ENCODE peak calls at places on chromosome 1, in five cellular contexts. I is HepG2, X is K562, U is GM23338, M is A549. P is an unnamed sample.

GRCh38 chr1:90434460-90434859 is 282.6 kb downstream of the BARHL2 start:
- DNase-seq in I (no peak), U (peak; percentile 49), M (peak; percentile 1), X (peak; percentile 11), P (peak; percentile 13)

GRCh38 chr1:25629836-25630235 is 13.2 kb downstream of the MAN1C1 start:
- DNase-seq in U (no peak), M (no peak), I (no peak), X (no peak), P (no peak)

GRCh38 chr1:228166170-228166936 is 749 bp downstream of the IBA57 start:
- DNase-seq in X (peak; percentile 82), M (peak; percentile 82), I (peak; percentile 83), U (peak; percentile 76), P (peak; percentile 71)

GRCh38 chr1:173302890-173303829 is 96.0 kb upstream of the TNFSF4 start:
- DNase-seq in M (no peak), X (peak; percentile 84), I (no peak), U (peak; percentile 36), P (no peak)

GRCh38 chr1:234730542-234731370 is 120.8 kb upstream of the IRF2BP2 start:
- DNase-seq in X (peak; percentile 84), I (no peak), M (no peak), U (no peak), P (no peak)

GRCh38 chr1:148362141-148362929 is 120.8 kb downstream of the PPIAL4G start:
- DNase-seq in X (no peak), U (peak; percentile 90), I (no peak), M (no peak), P (peak; percentile 86)

GRCh38 chr1:228016181-228016510 is 9.3 kb downstream of the WNT3A start:
- DNase-seq in X (no peak), I (no peak), M (no peak), U (no peak), P (no peak)

GRCh38 chr1:218705391-218705790 is 360.3 kb downstream of the TGFB2 start:
- DNase-seq in X (no peak), M (peak; percentile 61), U (no peak), I (no peak), P (no peak)

GRCh38 chr1:110272045-110272444 is 61.9 kb downstream of the KCNC4 start:
- DNase-seq in U (peak; percentile 26), I (peak; percentile 57), X (no peak), M (no peak), P (no peak)

GRCh38 chr1:226400519-226401406 is 7.1 kb downstream of the PARP1 start:
- DNase-seq in U (no peak), I (no peak), M (no peak), X (no peak), P (no peak)

GRCh38 chr1:110493059-110493458 is 25.9 kb downstream of the KCNA10 start:
- DNase-seq in X (no peak), I (no peak), U (no peak), M (no peak), P (no peak)

GRCh38 chr1:16226495-16227179 is 10.3 kb downstream of the CPLANE2 start:
- DNase-seq in I (no peak), X (no peak), M (no peak), U (peak; percentile 95), P (no peak)

GRCh38 chr1:9384751-9385245 is 92.1 kb downstream of the SPSB1 start:
- DNase-seq in U (no peak), I (no peak), X (peak; percentile 12), M (peak; percentile 48), P (no peak)

GRCh38 chr1:176058686-176059085 is 148.4 kb downstream of the COP1 start:
- DNase-seq in U (no peak), I (peak; percentile 86), X (peak; percentile 18), M (no peak), P (no peak)

GRCh38 chr1:10778640-10779039 is 17.8 kb downstream of the CASZ1 start:
- DNase-seq in U (no peak), M (no peak), I (no peak), X (no peak), P (no peak)

GRCh38 chr1:41419584-41420295 is 58.5 kb downstream of the FOXO6 start:
- DNase-seq in M (no peak), I (no peak), U (no peak), X (no peak), P (no peak)

GRCh38 chr1:153659175-153659534 is 652 bp downstream of the SNAPIN start:
- DNase-seq in I (no peak), X (no peak), U (no peak), M (no peak), P (no peak)

GRCh38 chr1:245856944-245857531 is 650.0 kb downstream of the SMYD3 start:
- DNase-seq in I (peak; percentile 82), M (peak; percentile 49), U (no peak), X (no peak), P (no peak)

GRCh38 chr1:160665330-160666078 is 18.7 kb upstream of the SLAMF1 start:
- DNase-seq in X (peak; percentile 89), U (peak; percentile 6), I (no peak), M (no peak), P (no peak)

GRCh38 chr1:109258481-109259466 is 9.4 kb downstream of the CELSR2 start:
- DNase-seq in M (no peak), X (no peak), I (no peak), U (no peak), P (no peak)

GRCh38 chr1:237861944-237862343 is 28.8 kb downstream of the ZP4 start:
- DNase-seq in U (no peak), M (no peak), X (no peak), I (no peak), P (no peak)

GRCh38 chr1:220905650-220906560 is 26.7 kb downstream of the HLX start:
- DNase-seq in M (peak; percentile 29), X (no peak), U (no peak), I (peak; percentile 19), P (no peak)

GRCh38 chr1:30886710-30887428 is 21.7 kb downstream of the SDC3 start:
- DNase-seq in M (no peak), X (no peak), U (no peak), I (no peak), P (no peak)

GRCh38 chr1:20375563-20375962 is 84.9 kb downstream of the VWA5B1 start:
- DNase-seq in I (no peak), M (no peak), X (no peak), U (no peak), P (no peak)

GRCh38 chr1:33163621-33164071 is 18.2 kb downstream of the TRIM62 start:
- DNase-seq in I (no peak), X (no peak), M (no peak), U (peak; percentile 62), P (no peak)

GRCh38 chr1:8394456-8395321 is 76.8 kb downstream of the SLC45A1 start:
- DNase-seq in M (no peak), I (no peak), X (no peak), U (no peak), P (no peak)

GRCh38 chr1:51768971-51769601 is 109.4 kb downstream of the NRDC start:
- DNase-seq in I (peak; percentile 58), M (peak; percentile 65), U (peak; percentile 80), X (peak; percentile 73), P (peak; percentile 38)

GRCh38 chr1:58964880-58965279 is 181.0 kb upstream of the JUN start:
- DNase-seq in X (no peak), U (no peak), M (no peak), I (peak; percentile 51), P (no peak)

GRCh38 chr1:59879556-59879955 is 47.0 kb downstream of the CYP2J2 start:
- DNase-seq in X (peak; percentile 61), M (peak; percentile 63), I (peak; percentile 65), U (peak; percentile 89), P (peak; percentile 38)

GRCh38 chr1:182259229-182259872 is 132.2 kb downstream of the GLUL start:
- DNase-seq in I (no peak), U (no peak), M (no peak), X (peak; percentile 87), P (no peak)

GRCh38 chr1:15975805-15976680 is at the start of gene ZBTB17:
- DNase-seq in M (peak; percentile 90), X (peak; percentile 98), I (peak; percentile 85), U (peak; percentile 97), P (peak; percentile 86)

GRCh38 chr1:58290685-58291372 is 255.7 kb downstream of the OMA1 start:
- DNase-seq in U (peak; percentile 85), M (no peak), X (peak; percentile 12), I (no peak), P (no peak)

GRCh38 chr1:218930879-218931278 is 242.8 kb upstream of the LYPLAL1 start:
- DNase-seq in X (no peak), M (peak; percentile 57), U (no peak), I (no peak), P (no peak)

DNA sequence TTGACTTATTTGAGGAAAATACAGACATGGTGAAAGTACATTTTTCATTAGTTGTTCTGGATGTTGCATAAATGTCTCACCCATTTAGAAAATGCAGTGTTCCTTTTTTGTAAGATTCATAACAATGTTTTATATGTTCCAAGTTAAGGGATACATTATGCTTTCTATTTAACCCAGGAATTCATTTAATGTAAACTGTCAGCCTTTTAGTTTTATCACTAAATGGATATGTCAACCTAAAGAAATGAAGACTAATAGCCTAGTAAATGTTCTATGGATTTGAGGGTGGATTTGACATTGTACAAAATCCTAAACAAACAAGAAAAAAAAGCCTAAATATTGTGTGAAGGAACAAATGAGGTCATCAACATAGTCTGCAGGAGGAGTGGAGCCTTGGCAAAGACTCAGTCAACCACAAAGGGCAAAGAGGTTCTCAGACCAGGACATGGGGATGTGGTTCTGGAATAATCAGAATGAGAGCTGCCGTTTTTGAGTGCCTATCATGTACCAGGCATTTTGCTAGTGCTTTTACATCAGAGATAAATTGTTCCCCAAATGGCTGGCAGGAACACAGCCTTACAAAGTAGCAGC is 8.8 kb upstream of the INSL5 start:
- DNase-seq in M (no peak), I (no peak), X (no peak), U (no peak), P (no peak)
- TF ChIP-seq REST in M (no peak), I (no peak), X (no peak), U (no peak), P (no peak)

DNA sequence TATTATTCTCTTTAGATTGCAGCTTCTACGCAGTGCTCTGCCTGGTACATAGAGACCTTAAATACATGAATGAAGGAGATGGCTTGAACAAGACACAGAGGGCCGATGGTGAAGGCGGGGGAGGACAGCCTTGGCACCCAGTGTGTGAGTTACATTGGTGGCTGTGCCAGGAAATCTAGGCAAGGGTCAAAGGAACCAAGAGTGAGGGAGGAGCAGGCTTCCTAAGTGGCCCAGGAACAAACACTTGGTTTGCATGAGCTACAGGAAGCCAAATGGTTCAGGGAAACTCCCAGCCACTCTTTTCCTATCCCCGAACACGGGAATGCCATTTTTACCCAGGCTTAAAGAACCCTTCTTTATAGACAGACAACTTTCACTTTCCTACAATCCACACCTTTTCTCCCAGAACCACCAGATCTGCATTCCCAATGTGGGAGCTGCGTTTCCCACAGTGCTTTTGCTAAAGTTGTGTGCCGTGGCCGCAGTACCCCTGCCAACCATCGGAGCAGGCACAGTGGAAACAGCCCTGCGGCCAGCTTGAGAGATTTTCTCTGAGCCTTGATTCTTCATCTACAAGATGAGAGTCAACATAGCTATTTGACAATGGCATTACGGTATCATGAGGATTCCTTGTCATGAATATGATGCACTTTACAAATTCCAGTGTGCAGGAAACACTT is 3.5 kb upstream of the CLEC20A start:
- DNase-seq in I (no peak), U (peak; percentile 66), X (no peak), M (peak; percentile 12), P (no peak)
- TF ChIP-seq CTCF in I (no peak), U (peak; percentile 18), X (no peak), M (no peak), P (no peak)

GRCh38 chr1:194698908-194699318 is 1512.5 kb upstream of the B3GALT2 start:
- DNase-seq in X (peak; percentile 88), U (no peak), I (no peak), M (no peak), P (no peak)

GRCh38 chr1:194693244-194693643 is 1506.8 kb upstream of the B3GALT2 start:
- DNase-seq in M (no peak), U (no peak), I (no peak), X (no peak), P (no peak)
- H3K4me1 ChIP-seq in M (no peaks in the 10 kb centered on the region), U (no peaks in the 10 kb centered on the region), I (no peaks in the 10 kb centered on the region), X (no peaks in the 10 kb centered on the region), P (no peaks in the 10 kb centered on the region)

GRCh38 chr1:114490235-114490634 is 20.8 kb downstream of the TRIM33 start:
- DNase-seq in M (no peak), I (no peak), U (no peak), X (no peak), P (no peak)
- TF ChIP-seq REST in M (no peak), I (no peak), U (no peak), X (no peak), P (no peak)

P was measured in HCT116.